ENCODE peak calls at places on chromosomes 4 and X, in five cellular contexts. One of them, this sample, is unnamed.

GRCh38 chrX:102976290-102976689 is 39.2 kb downstream of the RAB40AL start:
- DNase-seq in right lobe of liver: no peak
- DNase-seq in omental fat pad: no peak
- DNase-seq in HFFc6: peak; percentile 39
- DNase-seq in CD4-positive, alpha-beta T cell: no peak
- DNase-seq in this sample: peak; percentile 51

GRCh38 chr4:128337863-128338262 is 50.2 kb upstream of the PGRMC2 start:
- DNase-seq in right lobe of liver: no peak
- DNase-seq in omental fat pad: no peak
- DNase-seq in HFFc6: no peak
- DNase-seq in CD4-positive, alpha-beta T cell: no peak
- DNase-seq in this sample: no peak

GRCh38 chr4:4614925-4615678 is 73.3 kb upstream of the STX18 start:
- DNase-seq in right lobe of liver: no peak
- DNase-seq in omental fat pad: no peak
- DNase-seq in HFFc6: peak; percentile 24
- DNase-seq in CD4-positive, alpha-beta T cell: no peak
- DNase-seq in this sample: no peak

GRCh38 chr4:103074598-103075434 is 1.7 kb downstream of the SLC9B2 start:
- DNase-seq in right lobe of liver: no peak
- DNase-seq in omental fat pad: no peak
- DNase-seq in HFFc6: no peak
- DNase-seq in CD4-positive, alpha-beta T cell: no peak
- DNase-seq in this sample: no peak

GRCh38 chr4:27716693-27717505 is 856.3 kb downstream of the STIM2 start:
- DNase-seq in right lobe of liver: no peak
- DNase-seq in omental fat pad: no peak
- DNase-seq in HFFc6: no peak
- DNase-seq in CD4-positive, alpha-beta T cell: no peak
- DNase-seq in this sample: no peak

GRCh38 chr4:70945046-70945445 is 42.9 kb downstream of the MOB1B start:
- DNase-seq in right lobe of liver: no peak
- DNase-seq in omental fat pad: no peak
- DNase-seq in HFFc6: no peak
- DNase-seq in CD4-positive, alpha-beta T cell: no peak
- DNase-seq in this sample: no peak

GRCh38 chr4:40587826-40588225 is 41.8 kb downstream of the RBM47 start:
- DNase-seq in right lobe of liver: peak; percentile 78
- DNase-seq in omental fat pad: no peak
- DNase-seq in HFFc6: peak; percentile 77
- DNase-seq in CD4-positive, alpha-beta T cell: no peak
- DNase-seq in this sample: peak; percentile 63

GRCh38 chrX:50107470-50107869 is 93.3 kb downstream of the AKAP4 start:
- DNase-seq in right lobe of liver: no peak
- DNase-seq in omental fat pad: no peak
- DNase-seq in HFFc6: no peak
- DNase-seq in CD4-positive, alpha-beta T cell: no peak
- DNase-seq in this sample: no peak

GRCh38 chr4:7805533-7806079 is 134.1 kb downstream of the AFAP1 start:
- DNase-seq in right lobe of liver: peak; percentile 59
- DNase-seq in omental fat pad: no peak
- DNase-seq in HFFc6: peak; percentile 73
- DNase-seq in CD4-positive, alpha-beta T cell: no peak
- DNase-seq in this sample: peak; percentile 77

GRCh38 chrX:17033225-17033624 is 86.8 kb downstream of the REPS2 start:
- DNase-seq in right lobe of liver: no peak
- DNase-seq in omental fat pad: no peak
- DNase-seq in HFFc6: no peak
- DNase-seq in CD4-positive, alpha-beta T cell: no peak
- DNase-seq in this sample: no peak

GRCh38 chr4:112766422-112766821 is 129.5 kb downstream of the LARP7 start:
- DNase-seq in right lobe of liver: no peak
- DNase-seq in omental fat pad: no peak
- DNase-seq in HFFc6: peak; percentile 34
- DNase-seq in CD4-positive, alpha-beta T cell: no peak
- DNase-seq in this sample: peak; percentile 75

GRCh38 chr4:89712141-89712540 is 124.8 kb downstream of the SNCA start:
- DNase-seq in right lobe of liver: no peak
- DNase-seq in omental fat pad: no peak
- DNase-seq in HFFc6: no peak
- DNase-seq in CD4-positive, alpha-beta T cell: no peak
- DNase-seq in this sample: peak; percentile 34

GRCh38 chr4:90572996-90573395 is 445.8 kb downstream of the CCSER1 start:
- DNase-seq in right lobe of liver: no peak
- DNase-seq in omental fat pad: no peak
- DNase-seq in HFFc6: no peak
- DNase-seq in CD4-positive, alpha-beta T cell: no peak
- DNase-seq in this sample: no peak

GRCh38 chr4:189124149-189124758 is 816.4 kb upstream of the FRG1 start:
- DNase-seq in right lobe of liver: no peak
- DNase-seq in omental fat pad: no peak
- DNase-seq in HFFc6: peak; percentile 41
- DNase-seq in CD4-positive, alpha-beta T cell: no peak
- DNase-seq in this sample: peak; percentile 42
- TF ChIP-seq CTCF in right lobe of liver: peak; percentile 64
- TF ChIP-seq CTCF in omental fat pad: no peak
- TF ChIP-seq CTCF in HFFc6: peak; percentile 86
- TF ChIP-seq CTCF in CD4-positive, alpha-beta T cell: no peak
- TF ChIP-seq CTCF in this sample: peak; percentile 85

DNA sequence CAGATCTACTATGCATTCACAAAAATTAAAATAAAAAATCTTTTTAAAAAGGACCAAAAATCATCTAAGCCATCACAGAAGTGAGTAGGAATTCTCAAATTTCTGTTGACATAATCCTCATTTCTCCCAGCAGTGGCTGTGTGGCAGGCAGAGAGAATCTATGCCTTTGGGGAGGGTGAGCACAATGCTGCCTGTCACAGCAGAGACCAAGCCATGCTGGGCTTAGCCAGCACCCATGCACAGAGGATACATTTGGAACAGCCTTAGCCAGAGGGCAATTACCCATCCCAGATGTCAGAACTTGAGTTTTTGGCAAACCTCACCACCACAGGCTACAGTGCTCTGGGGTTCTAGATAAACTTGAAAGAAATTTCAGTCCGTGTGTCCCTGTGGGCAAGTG is 1274.8 kb upstream of the ADGRL3 start:
- DNase-seq in right lobe of liver: no peak
- DNase-seq in omental fat pad: no peak
- DNase-seq in HFFc6: no peak
- DNase-seq in CD4-positive, alpha-beta T cell: no peak
- DNase-seq in this sample: no peak
- TF ChIP-seq CTCF in right lobe of liver: no peak
- TF ChIP-seq CTCF in omental fat pad: no peak
- TF ChIP-seq CTCF in HFFc6: no peak
- TF ChIP-seq CTCF in CD4-positive, alpha-beta T cell: no peak
- TF ChIP-seq CTCF in this sample: no peak

GRCh38 chrX:82961129-82961528 is 547.0 kb upstream of the POU3F4 start:
- DNase-seq in right lobe of liver: no peak
- DNase-seq in omental fat pad: no peak
- DNase-seq in HFFc6: no peak
- DNase-seq in CD4-positive, alpha-beta T cell: no peak
- DNase-seq in this sample: no peak
- TF ChIP-seq CTCF in right lobe of liver: peak; percentile 22
- TF ChIP-seq CTCF in omental fat pad: no peak
- TF ChIP-seq CTCF in HFFc6: no peak
- TF ChIP-seq CTCF in CD4-positive, alpha-beta T cell: no peak
- TF ChIP-seq CTCF in this sample: no peak

GRCh38 chr4:120509222-120509621 is 413.3 kb downstream of the PRDM5 start:
- DNase-seq in right lobe of liver: no peak
- DNase-seq in omental fat pad: no peak
- DNase-seq in HFFc6: no peak
- DNase-seq in CD4-positive, alpha-beta T cell: no peak
- DNase-seq in this sample: no peak
- TF ChIP-seq CTCF in right lobe of liver: no peak
- TF ChIP-seq CTCF in omental fat pad: no peak
- TF ChIP-seq CTCF in HFFc6: no peak
- TF ChIP-seq CTCF in CD4-positive, alpha-beta T cell: no peak
- TF ChIP-seq CTCF in this sample: no peak

DNA sequence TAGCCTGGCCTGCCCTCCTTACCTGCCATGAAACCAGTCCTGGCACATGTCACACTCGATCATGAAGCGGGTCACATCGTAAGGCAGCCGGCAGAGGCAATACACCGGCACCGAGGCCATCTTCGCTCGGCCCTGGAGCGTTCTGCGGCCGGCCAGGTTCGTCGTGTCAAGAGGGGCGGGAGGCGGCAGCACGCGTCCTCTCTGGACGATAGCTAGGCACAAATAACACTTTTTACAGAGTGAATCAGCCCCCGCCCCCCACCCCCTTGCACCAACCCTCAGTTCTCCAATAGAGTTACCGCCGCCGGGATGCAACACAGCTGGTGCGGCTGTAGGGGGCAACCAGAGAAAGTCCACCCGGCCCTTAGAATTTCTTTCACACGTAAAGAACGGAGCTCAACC is 1.7 kb downstream of the PHF8 start:
- DNase-seq in right lobe of liver: peak; percentile 53
- DNase-seq in omental fat pad: no peak
- DNase-seq in HFFc6: peak; percentile 39
- DNase-seq in CD4-positive, alpha-beta T cell: peak; percentile 29
- DNase-seq in this sample: peak; percentile 78
- TF ChIP-seq CTCF in right lobe of liver: no peak
- TF ChIP-seq CTCF in omental fat pad: no peak
- TF ChIP-seq CTCF in HFFc6: peak; percentile 52
- TF ChIP-seq CTCF in CD4-positive, alpha-beta T cell: no peak
- TF ChIP-seq CTCF in this sample: peak; percentile 23

This sample was measured in osteoblast.